ENCODE peak calls at places on chromosomes 7 and 10, in five cellular contexts. M is glutamatergic neuron; X is NB4; C is CD4-positive, alpha-beta T cell; A is GM20000. Q is an unnamed sample.

GRCh38 chr10:28684157-28684985 is 7.0 kb downstream of the BAMBI start:
- DNase-seq in M (no peak), X (no peak), C (no peak), A (no peak), Q (no peak)

GRCh38 chr7:16647435-16647960 is 1.5 kb downstream of the BZW2 start:
- DNase-seq in M (no peak), X (no peak), C (no peak), A (no peak), Q (no peak)

GRCh38 chr10:119515511-119516045 is 26.9 kb downstream of the RGS10 start:
- DNase-seq in M (peak), X (no peak), C (no peak), A (no peak), Q (no peak)

GRCh38 chr7:158037211-158037610 is 550.4 kb downstream of the PTPRN2 start:
- DNase-seq in M (no peak), X (no peak), C (no peak), A (no peak), Q (no peak)

GRCh38 chr7:16645593-16646426 is at the start of the genes ANKMY2 and BZW2:
- DNase-seq in M (peak), X (peak), C (peak), A (peak), Q (peak)

GRCh38 chr7:519429-519973 is at the start of gene PDGFA:
- DNase-seq in M (peak), X (peak), C (no peak), A (peak), Q (peak)

GRCh38 chr7:159098795-159099194 is 45.9 kb downstream of the VIPR2 start:
- DNase-seq in M (no peak), X (no peak), C (no peak), A (no peak), Q (no peak)

GRCh38 chr7:44127161-44127560 is 3.8 kb upstream of the POLD2 start:
- DNase-seq in M (no peak), X (no peak), C (no peak), A (no peak), Q (no peak)

GRCh38 chr7:112202819-112203218 is 3.4 kb downstream of the DOCK4 start:
- DNase-seq in M (no peak), X (peak), C (no peak), A (no peak), Q (no peak)

GRCh38 chr7:4268040-4268965 is 413.8 kb upstream of the FOXK1 start:
- DNase-seq in M (no peak), X (no peak), C (no peak), A (no peak), Q (no peak)

GRCh38 chr10:44569193-44570091 is 184.5 kb upstream of the CXCL12 start:
- DNase-seq in M (no peak), X (no peak), C (no peak), A (no peak), Q (no peak)

GRCh38 chr10:103915794-103916193 is 2.2 kb downstream of the STN1 start:
- DNase-seq in M (no peak), X (peak), C (no peak), A (peak), Q (no peak)

GRCh38 chr7:43484678-43485355 is 98.1 kb upstream of the STK17A start:
- DNase-seq in M (no peak), X (no peak), C (no peak), A (no peak), Q (no peak)

GRCh38 chr10:25758041-25758457 is 176.0 kb upstream of the MYO3A start:
- DNase-seq in M (peak), X (peak), C (no peak), A (peak), Q (peak)

GRCh38 chr10:131912620-131913019 is 11.8 kb downstream of the PPP2R2D start:
- DNase-seq in M (no peak), X (no peak), C (no peak), A (no peak), Q (no peak)

GRCh38 chr7:131692131-131692960 is 135.9 kb upstream of the PODXL start:
- DNase-seq in M (peak), X (peak), C (no peak), A (peak), Q (peak)

GRCh38 chr7:132910657-132911056 is 171.2 kb downstream of the CHCHD3 start:
- DNase-seq in M (no peak), X (no peak), C (no peak), A (no peak), Q (no peak)

GRCh38 chr7:131056007-131056406 is 271.7 kb upstream of the MKLN1 start:
- DNase-seq in M (no peak), X (no peak), C (no peak), A (no peak), Q (no peak)

GRCh38 chr10:91162050-91162494 is 58.4 kb upstream of the PCGF5 start:
- DNase-seq in M (no peak), X (no peak), C (no peak), A (no peak), Q (no peak)

GRCh38 chr10:58642283-58642682 is 129.6 kb downstream of the BICC1 start:
- DNase-seq in M (no peak), X (no peak), C (no peak), A (no peak), Q (no peak)

GRCh38 chr7:148819697-148820332 is 64.3 kb downstream of the EZH2 start:
- DNase-seq in M (no peak), X (no peak), C (no peak), A (no peak), Q (no peak)

DNA sequence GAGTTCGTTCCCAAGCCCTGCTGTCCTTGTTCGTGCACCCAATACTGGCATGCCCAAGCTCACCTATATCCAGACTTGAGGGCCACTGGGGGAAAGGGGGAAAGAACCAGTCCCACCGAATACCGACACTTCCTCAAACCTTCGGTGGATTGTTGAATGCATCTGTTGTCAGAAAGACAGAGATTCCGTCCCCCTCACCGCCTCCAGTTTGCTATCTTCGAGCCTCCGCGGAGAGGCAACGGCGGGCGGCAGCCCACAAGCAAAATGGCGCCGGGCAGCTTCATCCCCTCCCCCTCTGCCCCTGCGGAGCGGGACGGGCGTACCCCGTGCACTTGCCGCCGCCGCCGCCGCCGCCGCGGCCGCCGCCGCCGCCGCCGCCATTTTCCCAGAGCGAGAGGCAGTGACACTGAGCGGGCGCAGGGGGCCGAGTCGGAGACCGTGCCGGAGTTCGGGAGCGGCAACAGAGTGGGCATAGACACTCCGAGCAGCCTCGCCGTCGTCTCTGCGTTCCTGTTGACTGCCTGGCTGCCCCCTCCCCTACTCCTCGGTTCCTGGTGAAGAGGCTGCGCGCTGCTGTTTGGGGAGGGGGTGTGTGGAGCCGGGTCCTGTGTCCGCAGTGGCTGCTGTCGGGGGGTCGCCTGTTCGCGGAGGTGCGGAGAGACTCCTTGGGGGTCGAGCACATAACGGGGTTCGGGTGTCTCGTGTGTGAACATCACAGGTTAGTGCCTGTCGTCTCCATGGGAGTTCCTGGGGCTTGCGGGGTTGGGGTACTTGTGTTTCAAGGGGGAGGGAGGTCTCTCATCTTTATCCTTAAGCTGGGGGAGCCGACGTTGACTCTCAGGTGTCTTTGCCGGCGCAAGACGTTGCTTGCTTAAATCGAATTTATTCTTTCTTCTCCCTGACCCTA is at the start of gene KMT2E:
- DNase-seq in M (peak), X (peak), C (peak), A (peak), Q (peak)
- TF ChIP-seq CTCF in M (peak), X (no peak), C (peak), A (no peak), Q (no peak)

GRCh38 chr7:13411151-13411550 is 578.3 kb downstream of the ETV1 start:
- DNase-seq in M (no peak), X (no peak), C (no peak), A (no peak), Q (no peak)
- TF ChIP-seq CTCF in M (no peak), X (no peak), C (no peak), A (no peak), Q (no peak)

DNA sequence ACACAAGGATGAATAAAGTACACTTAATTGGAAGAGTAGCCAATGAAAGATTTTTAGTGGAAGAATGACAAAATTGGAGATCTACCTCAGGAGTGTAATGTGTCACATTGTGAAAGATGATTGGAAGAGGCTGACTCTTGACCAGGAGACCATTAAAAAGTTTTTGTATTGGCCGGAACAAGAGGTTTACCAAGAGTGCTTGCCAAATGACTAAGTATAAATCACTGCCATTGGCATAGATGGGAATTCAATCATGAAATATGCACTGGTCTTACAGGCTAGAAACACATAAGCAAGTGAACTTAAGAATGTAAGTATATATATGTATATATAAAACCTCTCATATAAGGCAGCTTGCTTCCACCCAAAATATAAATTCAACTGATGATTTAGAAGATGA is 58.7 kb upstream of the TFEC start:
- DNase-seq in M (no peak), X (no peak), C (no peak), A (no peak), Q (no peak)
- TF ChIP-seq CTCF in M (no peak), X (no peak), C (no peak), A (no peak), Q (no peak)

DNA sequence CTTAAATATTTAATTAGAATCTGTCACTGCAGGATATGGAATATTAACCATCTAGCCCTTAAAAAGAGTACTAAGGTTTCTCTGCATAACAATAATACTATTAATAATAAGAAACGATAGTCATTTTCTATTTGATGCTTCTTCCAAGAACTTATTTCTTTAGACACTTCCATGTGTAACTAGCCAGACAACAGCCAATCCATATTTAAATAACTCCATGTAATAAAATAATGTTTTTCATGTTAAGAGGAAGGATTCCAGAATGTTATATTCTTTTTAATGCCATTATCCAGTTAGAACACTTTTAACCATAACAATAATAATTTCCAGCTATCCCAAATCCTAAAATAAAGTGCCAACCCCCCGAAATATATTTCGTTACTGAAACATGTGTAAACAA is 170.1 kb upstream of the WNT16 start:
- DNase-seq in M (no peak), X (no peak), C (no peak), A (no peak), Q (no peak)
- TF ChIP-seq CTCF in M (no peak), X (no peak), C (no peak), A (no peak), Q (no peak)

GRCh38 chr10:48505394-48506112 is 99.3 kb downstream of the ARHGAP22 start:
- DNase-seq in M (no peak), X (peak), C (no peak), A (no peak), Q (no peak)
- TF ChIP-seq CTCF in M (no peak), X (no peak), C (no peak), A (no peak), Q (no peak)

GRCh38 chr7:139116999-139117398 is 7.5 kb upstream of the ZC3HAV1 start:
- DNase-seq in M (no peak), X (no peak), C (no peak), A (no peak), Q (no peak)

GRCh38 chr7:139119486-139119849 is 9.9 kb upstream of the ZC3HAV1 start:
- DNase-seq in M (no peak), X (no peak), C (no peak), A (no peak), Q (no peak)

GRCh38 chr7:139117599-139118233 is 8.2 kb upstream of the ZC3HAV1 start:
- DNase-seq in M (no peak), X (no peak), C (no peak), A (no peak), Q (no peak)

GRCh38 chr7:139118803-139119485 is 9.4 kb upstream of the ZC3HAV1 start:
- DNase-seq in M (no peak), X (peak), C (no peak), A (peak), Q (no peak)

GRCh38 chr7:139118234-139118802 is 8.8 kb upstream of the ZC3HAV1 start:
- DNase-seq in M (no peak), X (peak), C (no peak), A (peak), Q (no peak)
- TF ChIP-seq CTCF in M (no peak), X (no peak), C (no peak), A (no peak), Q (no peak)

GRCh38 chr10:112022196-112022595 is 161.4 kb downstream of the GPAM start:
- DNase-seq in M (no peak), X (no peak), C (no peak), A (no peak), Q (no peak)
- TF ChIP-seq CTCF in M (no peak), X (no peak), C (no peak), A (no peak), Q (no peak)

GRCh38 chr7:92614586-92615237 is 24.5 kb upstream of the FAM133B start:
- DNase-seq in M (no peak), X (no peak), C (no peak), A (no peak), Q (no peak)

GRCh38 chr7:92613720-92614119 is 23.5 kb upstream of the FAM133B start:
- DNase-seq in M (no peak), X (no peak), C (no peak), A (no peak), Q (no peak)

GRCh38 chr7:92613214-92613613 is 23.0 kb upstream of the FAM133B start:
- DNase-seq in M (no peak), X (no peak), C (no peak), A (no peak), Q (no peak)

GRCh38 chr7:92612501-92612900 is 22.3 kb upstream of the FAM133B start:
- DNase-seq in M (no peak), X (no peak), C (no peak), A (no peak), Q (no peak)

GRCh38 chr7:92615861-92616260 is 25.7 kb upstream of the FAM133B start:
- DNase-seq in M (no peak), X (no peak), C (no peak), A (no peak), Q (no peak)
- TF ChIP-seq CTCF in M (no peak), X (no peak), C (no peak), A (no peak), Q (no peak)

GRCh38 chr10:63901228-63901627 is 380.0 kb downstream of the REEP3 start:
- DNase-seq in M (no peak), X (peak), C (no peak), A (no peak), Q (no peak)
- TF ChIP-seq CTCF in M (peak), X (peak), C (no peak), A (peak), Q (peak)